ENCODE peak calls at places on chromosomes 13 and 19, in seven cellular contexts. U, W, Z, C, L, G and Q are unnamed samples.
A peak's percentile ranks its signal among the peaks of the same experiment; 100 is the strongest.

GRCh38 chr13:45417790-45418534 is at the start of gene SLC25A30:
- DNase-seq in U (peak; percentile 97), W (peak; percentile 84), Z (peak; percentile 66), C (peak; percentile 98), L (peak; percentile 83), G (peak; percentile 79), Q (peak; percentile 94)

GRCh38 chr13:110409581-110409992 is 102.5 kb downstream of the COL4A2 start:
- DNase-seq in U (no peak), W (peak; percentile 76), Z (no peak), C (peak; percentile 31), L (no peak), G (no peak), Q (no peak)

GRCh38 chr19:3494051-3494450 is 6.4 kb downstream of the DOHH start:
- DNase-seq in U (no peak), W (no peak), Z (no peak), C (no peak), L (no peak), G (no peak), Q (peak; percentile 23)

GRCh38 chr13:98672947-98673545 is 79.4 kb downstream of the SLC15A1 start:
- DNase-seq in U (peak; percentile 79), W (peak; percentile 83), Z (peak; percentile 35), C (peak; percentile 75), L (no peak), G (peak; percentile 85), Q (peak; percentile 80)

GRCh38 chr13:84455143-84455905 is 573.0 kb upstream of the SLITRK1 start:
- DNase-seq in U (no peak), W (no peak), Z (no peak), C (no peak), L (no peak), G (no peak), Q (no peak)

GRCh38 chr13:39634956-39635355 is 20.5 kb upstream of the COG6 start:
- DNase-seq in U (no peak), W (no peak), Z (no peak), C (no peak), L (no peak), G (no peak), Q (no peak)

GRCh38 chr19:1591421-1592022 is 1.1 kb downstream of the MBD3 start:
- DNase-seq in U (no peak), W (no peak), Z (no peak), C (peak; percentile 36), L (no peak), G (no peak), Q (no peak)

GRCh38 chr13:49779721-49780120 is 12.8 kb downstream of the KPNA3 start:
- DNase-seq in U (no peak), W (no peak), Z (no peak), C (no peak), L (no peak), G (no peak), Q (no peak)

GRCh38 chr13:97028441-97029299 is 34.4 kb upstream of the OXGR1 start:
- DNase-seq in U (no peak), W (peak; percentile 58), Z (no peak), C (peak; percentile 73), L (no peak), G (peak; percentile 62), Q (peak; percentile 37)

GRCh38 chr13:46668302-46668720 is 115.3 kb downstream of the LRCH1 start:
- DNase-seq in U (no peak), W (peak; percentile 94), Z (no peak), C (peak; percentile 83), L (no peak), G (peak; percentile 96), Q (peak; percentile 42)

GRCh38 chr19:2149980-2150793 is 1.2 kb downstream of the AP3D1 start:
- DNase-seq in U (peak; percentile 62), W (no peak), Z (no peak), C (no peak), L (no peak), G (peak; percentile 25), Q (no peak)

GRCh38 chr13:50969691-50970090 is 60.1 kb downstream of the RNASEH2B start:
- DNase-seq in U (no peak), W (peak; percentile 27), Z (no peak), C (peak; percentile 34), L (no peak), G (no peak), Q (no peak)

GRCh38 chr19:28103916-28104315 is 1109.0 kb downstream of the UQCRFS1 start:
- DNase-seq in U (no peak), W (no peak), Z (no peak), C (peak; percentile 3), L (no peak), G (no peak), Q (no peak)

GRCh38 chr13:106052200-106052767 is 483.2 kb downstream of the EFNB2 start:
- DNase-seq in U (no peak), W (peak; percentile 63), Z (no peak), C (no peak), L (no peak), G (no peak), Q (no peak)

GRCh38 chr13:37059848-37060192 is 332 bp upstream of the SUPT20H start:
- DNase-seq in U (no peak), W (no peak), Z (no peak), C (no peak), L (no peak), G (no peak), Q (no peak)

DNA sequence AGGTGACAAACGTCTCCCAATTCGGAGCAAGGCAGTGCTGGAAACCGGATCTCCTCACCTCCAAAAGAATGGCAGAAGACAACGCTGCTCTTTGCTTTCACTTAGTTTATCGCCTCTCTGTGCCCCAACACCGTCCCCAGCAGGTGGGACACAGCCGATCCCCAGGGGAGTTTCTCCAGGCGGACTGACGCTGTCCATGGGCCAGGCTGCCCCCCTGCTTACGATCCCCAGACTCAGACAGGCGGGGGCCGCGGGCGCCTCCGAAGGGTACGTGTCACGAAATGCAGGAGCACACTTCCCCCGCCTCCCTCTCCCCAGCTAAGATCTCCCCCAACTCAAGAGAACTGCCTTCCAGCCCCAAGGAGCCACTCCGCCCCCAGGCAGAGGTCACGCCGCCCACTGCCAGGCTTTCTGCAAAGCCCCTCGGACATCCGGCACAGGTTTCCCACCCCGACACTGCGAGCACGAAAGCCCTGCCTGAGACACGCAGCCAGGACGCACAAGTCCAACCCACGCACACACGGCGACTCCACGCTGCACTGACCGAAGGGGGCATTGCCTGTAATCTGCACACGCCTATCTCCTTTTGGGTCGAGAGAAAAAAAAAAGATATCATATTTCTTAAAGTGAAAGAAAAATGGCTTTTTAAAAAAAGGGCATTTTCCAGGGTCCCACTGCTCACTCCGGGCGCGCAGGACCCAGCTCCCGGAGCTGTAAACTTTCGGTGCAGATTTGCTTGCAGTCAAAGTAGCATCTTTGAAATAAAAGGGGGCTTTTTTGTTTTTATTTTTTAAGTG is 1.9 kb downstream of the SPRY2 start:
- DNase-seq in U (peak; percentile 86), W (peak; percentile 81), Z (no peak), C (peak; percentile 52), L (no peak), G (peak; percentile 93), Q (peak; percentile 40)
- H3K4me3 ChIP-seq in U (peak overlapping the region; percentile 73), W (peak overlapping the region; percentile 91), Z (peak overlapping the region; percentile 49), C (peak overlapping the region; percentile 90), L (peak overlapping the region; percentile 13), G (peak overlapping the region; percentile 93), Q (peak overlapping the region; percentile 64)

GRCh38 chr19:5494780-5495179 is 39.6 kb downstream of the ZNRF4 start:
- DNase-seq in U (no peak), W (no peak), Z (no peak), C (no peak), L (no peak), G (no peak), Q (no peak)
- TF ChIP-seq CTCF in U (no peak), W (no peak), Z (no peak), C (no peak), L (no peak), G (no peak), Q (no peak)

DNA sequence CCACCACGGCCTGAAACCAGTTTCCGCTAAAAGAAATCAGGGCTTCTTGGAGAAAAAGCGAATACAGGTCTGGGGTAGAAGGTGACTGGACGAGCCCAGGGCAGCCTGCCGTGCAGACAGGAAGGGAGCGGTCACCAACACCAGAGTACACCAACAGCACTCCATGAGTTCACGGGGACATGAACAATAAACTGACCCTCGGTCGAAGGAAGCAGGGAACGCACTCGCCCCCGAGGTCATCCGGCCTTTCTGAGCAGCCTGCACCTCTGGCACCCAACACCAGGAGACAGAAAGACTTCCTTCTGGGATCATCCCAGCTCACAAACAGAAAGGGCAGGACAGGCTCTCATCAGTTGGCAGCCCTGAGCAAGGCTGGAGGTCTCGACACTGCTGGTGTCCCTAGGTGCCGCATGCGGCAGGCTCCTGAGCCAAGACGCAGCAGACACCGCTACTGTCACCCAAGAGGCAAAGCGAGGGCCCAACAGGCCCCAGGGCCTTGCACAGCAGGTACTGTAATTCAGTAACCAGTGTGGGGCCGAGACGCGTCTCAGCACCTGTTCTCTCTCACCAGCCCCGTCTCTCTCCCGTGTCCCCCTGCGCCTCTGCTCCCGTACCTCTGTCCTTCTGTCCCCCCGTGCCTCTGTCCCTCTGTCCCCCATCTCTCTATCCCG is 18.0 kb downstream of the DCUN1D2 start:
- DNase-seq in U (no peak), W (no peak), Z (no peak), C (no peak), L (no peak), G (no peak), Q (no peak)
- H3K4me3 ChIP-seq in U (peak overlapping the region; percentile 32), W (no peak overlapping the region), Z (no peak overlapping the region), C (no peak overlapping the region), L (no peak overlapping the region), G (no peak overlapping the region), Q (no peak overlapping the region)

GRCh38 chr13:81927347-81927746 is 1586.4 kb upstream of the SPRY2 start:
- DNase-seq in U (no peak), W (no peak), Z (no peak), C (peak; percentile 11), L (no peak), G (no peak), Q (no peak)
- TF ChIP-seq CTCF in U (no peak), W (no peak), Z (no peak), C (peak; percentile 21), L (no peak), G (no peak), Q (no peak)

GRCh38 chr19:10021863-10022262 is 8.6 kb downstream of the RDH8 start:
- DNase-seq in U (no peak), W (no peak), Z (no peak), C (no peak), L (no peak), G (no peak), Q (no peak)

GRCh38 chr19:10018786-10019185 is 5.5 kb downstream of the RDH8 start:
- DNase-seq in U (no peak), W (no peak), Z (no peak), C (no peak), L (no peak), G (no peak), Q (no peak)

GRCh38 chr19:10021446-10021845 is 8.2 kb downstream of the RDH8 start:
- DNase-seq in U (no peak), W (no peak), Z (no peak), C (no peak), L (no peak), G (no peak), Q (no peak)

GRCh38 chr19:10019246-10019645 is 6.0 kb downstream of the RDH8 start:
- DNase-seq in U (no peak), W (no peak), Z (no peak), C (no peak), L (no peak), G (no peak), Q (no peak)

DNA sequence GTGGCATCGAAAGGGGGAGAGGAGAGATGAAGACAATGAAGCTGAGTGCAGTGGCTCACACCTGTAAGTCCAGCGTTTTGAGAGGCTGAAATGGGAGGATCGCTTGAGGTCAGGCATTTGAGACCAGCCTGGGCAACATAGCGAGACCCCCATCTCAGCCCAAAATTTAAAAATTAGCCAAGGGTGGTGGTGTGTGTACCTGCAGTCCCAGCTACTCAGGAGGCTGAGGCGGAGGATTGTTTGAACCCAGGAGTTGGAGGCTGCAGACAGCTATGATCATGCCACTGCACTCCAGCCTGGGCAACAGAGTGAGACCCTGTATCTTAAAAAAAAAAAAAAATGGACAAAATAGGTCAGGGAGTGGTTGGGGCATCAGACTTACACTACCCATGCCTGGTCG is 7.6 kb downstream of the RDH8 start:
- DNase-seq in U (no peak), W (no peak), Z (no peak), C (no peak), L (no peak), G (no peak), Q (no peak)
- H3K4me3 ChIP-seq in U (no peak overlapping the region), W (no peak overlapping the region), Z (no peak overlapping the region), C (no peak overlapping the region), L (no peak overlapping the region), G (no peak overlapping the region), Q (no peak overlapping the region)